ENCODE peak calls at places on chromosomes 11 and 22, in five cellular contexts. Q is psoas muscle, S is dorsolateral prefrontal cortex, I is colonic mucosa, F is cardiac muscle cell. T is an unnamed sample.

GRCh38 chr11:68014157-68014965 is 4.2 kb downstream of the ALDH3B1 start:
- DNase-seq in Q (peak), I (peak), S (no peak), F (peak), T (peak)

GRCh38 chr11:73318501-73319011 is 10.5 kb downstream of the ARHGEF17 start:
- DNase-seq in F (peak), I (no peak), Q (no peak), S (no peak), T (no peak)

GRCh38 chr11:64852804-64853520 is 8.5 kb upstream of the CDC42BPG start:
- DNase-seq in S (no peak), I (no peak), Q (no peak), F (no peak), T (no peak)

GRCh38 chr11:62398011-62398994 is 20.5 kb upstream of the SCGB1A1 start:
- DNase-seq in Q (peak), F (peak), S (no peak), I (peak), T (no peak)

GRCh38 chr11:993141-993540 is 43.4 kb downstream of the MUC6 start:
- DNase-seq in I (no peak), Q (no peak), F (no peak), S (no peak), T (no peak)

GRCh38 chr22:45583504-45583903 is 80.8 kb downstream of the FBLN1 start:
- DNase-seq in F (no peak), Q (no peak), I (no peak), S (no peak), T (no peak)

GRCh38 chr11:115363426-115363825 is 140.8 kb downstream of the CADM1 start:
- DNase-seq in F (no peak), S (no peak), Q (no peak), I (no peak), T (no peak)

GRCh38 chr11:79439893-79440450 is 858 bp downstream of the TENM4 start:
- DNase-seq in F (no peak), I (peak), S (peak), Q (peak), T (peak)

GRCh38 chr11:23772081-23772480 is 724.8 kb upstream of the LUZP2 start:
- DNase-seq in Q (no peak), F (no peak), S (no peak), I (no peak), T (no peak)

GRCh38 chr22:26718905-26719304 is 61.5 kb downstream of the MIAT start:
- DNase-seq in I (no peak), F (peak), Q (no peak), S (no peak), T (no peak)

GRCh38 chr11:46247090-46247489 is 30.4 kb upstream of the CREB3L1 start:
- DNase-seq in I (no peak), F (peak), S (no peak), Q (peak), T (no peak)

GRCh38 chr11:57249384-57250319 is 12.6 kb upstream of the APLNR start:
- DNase-seq in I (peak), Q (peak), S (peak), F (peak), T (peak)

GRCh38 chr22:46563381-46564083 is 26.1 kb upstream of the CELSR1 start:
- DNase-seq in S (peak), F (peak), I (peak), Q (peak), T (peak)

GRCh38 chr22:20571531-20572007 is 64.2 kb downstream of the MED15 start:
- DNase-seq in I (peak), F (peak), S (no peak), Q (peak), T (no peak)

GRCh38 chr22:17098379-17098819 is 13.6 kb downstream of the IL17RA start:
- DNase-seq in S (no peak), F (peak), I (no peak), Q (no peak), T (peak)

GRCh38 chr22:46537946-46538815 is 761 bp upstream of the CELSR1 start:
- DNase-seq in Q (no peak), I (no peak), S (no peak), F (peak), T (no peak)

GRCh38 chr11:120169981-120170698 is 32.2 kb upstream of the TRIM29 start:
- DNase-seq in I (peak), S (no peak), F (no peak), Q (no peak), T (no peak)

GRCh38 chr11:69683764-69684333 is 8.7 kb upstream of the LTO1 start:
- DNase-seq in Q (no peak), F (peak), S (no peak), I (no peak), T (no peak)

GRCh38 chr22:43992331-43992821 is 31.7 kb upstream of the PARVB start:
- DNase-seq in F (peak), S (no peak), I (no peak), Q (no peak), T (peak)

GRCh38 chr11:64743591-64744543 is at the start of gene RASGRP2:
- DNase-seq in I (peak), S (peak), F (peak), Q (peak), T (peak)

GRCh38 chr11:73680687-73681086 is 34.3 kb downstream of the PLEKHB1 start:
- DNase-seq in Q (no peak), F (no peak), S (no peak), I (no peak), T (no peak)

GRCh38 chr11:1305063-1305495 is 4.4 kb downstream of the TOLLIP start:
- DNase-seq in I (no peak), F (no peak), Q (no peak), S (peak), T (no peak)

GRCh38 chr11:70029831-70030811 is 48.0 kb upstream of the ANO1 start:
- DNase-seq in I (no peak), S (no peak), Q (no peak), F (no peak), T (no peak)

GRCh38 chr11:123479048-123479837 is 49.2 kb downstream of the GRAMD1B start:
- DNase-seq in F (no peak), I (no peak), Q (no peak), S (no peak), T (peak)

GRCh38 chr11:72682238-72682872 is 8.1 kb upstream of the PDE2A start:
- DNase-seq in F (no peak), Q (no peak), I (no peak), S (no peak), T (no peak)

GRCh38 chr11:102604875-102605274 is 20.3 kb downstream of the MMP20 start:
- DNase-seq in S (no peak), I (no peak), Q (no peak), F (no peak), T (no peak)

GRCh38 chr22:37906364-37907008 is 389 bp downstream of the MICALL1 start:
- DNase-seq in F (no peak), S (no peak), I (peak), Q (peak), T (no peak)

GRCh38 chr22:19822301-19823117 is 32.2 kb downstream of the GNB1L start:
- DNase-seq in F (no peak), S (peak), Q (no peak), I (no peak), T (peak)

GRCh38 chr11:58905141-58905715 is 34.1 kb upstream of the GLYATL1 start:
- DNase-seq in Q (peak), S (peak), I (peak), F (peak), T (peak)

GRCh38 chr22:22086501-22087158 is 104.0 kb upstream of the TOP3B start:
- DNase-seq in S (no peak), Q (no peak), F (no peak), I (no peak), T (no peak)

GRCh38 chr11:124071622-124071948 is 30.5 kb upstream of the OR10G7 start:
- DNase-seq in F (no peak), S (no peak), Q (no peak), I (no peak), T (no peak)

DNA sequence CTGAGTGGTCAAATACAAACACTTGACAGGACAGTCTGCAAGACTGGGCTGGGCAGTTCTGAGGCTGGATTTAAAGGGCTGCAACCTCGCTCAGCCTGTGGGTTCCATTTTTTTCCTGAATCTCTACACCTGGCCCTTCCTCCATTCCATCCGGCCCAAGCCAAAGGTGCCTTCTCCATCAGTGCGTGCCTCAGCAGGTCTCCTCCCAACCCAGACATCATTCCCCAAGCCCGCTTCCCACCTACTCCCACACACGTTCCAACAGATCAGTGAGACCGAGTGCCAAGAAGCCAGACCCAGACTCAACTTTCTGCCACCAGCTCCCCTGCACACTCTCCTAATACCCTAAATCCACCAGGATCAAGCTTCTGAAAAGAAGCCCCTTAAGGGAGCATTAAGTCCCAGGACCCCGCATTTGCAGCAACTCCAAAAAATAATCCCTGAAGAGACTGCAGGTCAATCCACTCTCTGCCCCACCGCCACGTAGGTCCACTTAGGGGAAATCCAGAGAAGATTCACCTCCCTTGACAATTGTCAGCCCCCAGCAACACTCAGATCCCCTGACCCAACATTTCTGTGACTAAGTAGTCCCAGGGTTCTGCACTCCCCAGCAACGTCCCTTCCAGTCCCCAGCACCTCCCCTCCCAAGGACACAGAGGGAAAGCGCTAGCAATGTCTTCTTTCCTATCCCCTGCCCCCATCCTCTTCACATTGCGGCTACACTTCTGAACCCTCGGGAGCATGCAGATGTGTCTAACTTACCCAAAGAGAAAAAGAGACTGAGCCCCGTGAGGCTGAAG is 639 bp downstream of the SCN2B start:
- DNase-seq in F (no peak), S (no peak), I (no peak), Q (no peak), T (no peak)
- H3K4me3 ChIP-seq in F (peak), S (peak), I (peak), Q (peak), T (peak)

DNA sequence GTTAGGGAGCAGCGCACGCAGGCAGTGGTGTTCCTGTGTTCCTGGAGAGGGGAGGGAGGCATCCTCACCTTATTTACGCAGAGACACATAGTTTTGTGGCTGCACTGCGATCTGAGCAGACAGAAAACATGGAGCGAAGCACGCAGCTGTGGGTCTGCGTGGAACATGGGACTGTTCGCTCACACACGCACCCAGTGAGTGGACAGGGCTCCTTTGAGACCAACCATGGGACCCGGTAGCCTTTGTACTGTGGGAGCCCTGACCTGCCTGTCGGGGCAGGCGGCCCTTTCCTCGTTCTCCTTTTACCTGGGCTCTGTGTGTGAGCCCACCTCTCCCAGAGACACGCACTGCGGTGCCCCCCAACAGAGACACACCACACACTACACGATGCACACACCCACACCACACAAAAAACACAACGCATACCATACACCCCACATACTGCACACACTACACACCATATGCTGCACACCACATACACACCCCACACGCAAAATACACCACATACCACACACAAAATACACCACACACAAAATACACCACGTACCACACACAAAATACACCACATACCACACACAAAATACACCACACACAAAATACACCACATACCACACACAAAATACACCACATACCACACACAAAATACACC is 1245.7 kb downstream of the BRD1 start:
- DNase-seq in I (no peak), F (no peak), S (no peak), Q (no peak), T (peak)
- H3K4me3 ChIP-seq in I (no peak), F (no peak), S (no peak), Q (no peak), T (no peak)

GRCh38 chr22:23401910-23402274 is 178.2 kb downstream of the IGLL1 start:
- DNase-seq in Q (no peak), S (no peak), F (no peak), I (peak), T (no peak)
- H3K4me3 ChIP-seq in Q (peak), S (peak), F (peak), I (peak), T (peak)

DNA sequence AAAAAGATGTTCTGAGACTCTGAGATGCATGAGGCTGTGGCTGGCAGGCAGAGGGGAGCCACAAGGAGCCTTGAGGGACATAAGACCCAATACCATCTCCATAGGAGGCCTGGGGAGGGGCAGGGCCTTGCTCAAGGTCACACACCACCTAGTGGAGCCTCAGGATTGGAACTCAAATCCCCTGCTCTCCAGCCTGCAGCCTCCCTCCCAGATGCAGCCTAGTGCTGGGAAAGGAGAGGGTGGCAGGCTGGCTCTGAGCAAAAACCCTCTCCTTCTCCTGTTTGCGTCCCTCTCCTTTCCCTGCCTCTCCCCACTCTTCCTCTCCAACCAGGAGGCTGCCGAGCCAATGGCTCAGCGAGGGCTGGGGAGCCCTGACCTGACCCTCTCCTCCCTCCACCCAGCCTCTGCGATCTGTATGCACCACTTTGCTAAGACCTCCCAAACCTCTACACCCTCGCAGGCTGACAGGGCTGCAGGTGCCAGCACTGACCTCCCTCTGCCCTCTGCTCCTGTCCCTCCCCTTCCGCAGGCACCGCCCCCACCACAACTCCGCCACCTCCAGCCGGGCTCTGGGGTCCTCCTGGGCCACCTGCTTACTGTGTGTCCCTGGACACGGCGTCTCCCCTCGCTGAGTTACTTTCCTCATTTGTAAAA is 14.7 kb downstream of the IGLL1 start:
- DNase-seq in I (peak), S (no peak), F (peak), Q (no peak), T (no peak)
- H3K4me3 ChIP-seq in I (peak), S (no peak), F (peak), Q (peak), T (peak)

DNA sequence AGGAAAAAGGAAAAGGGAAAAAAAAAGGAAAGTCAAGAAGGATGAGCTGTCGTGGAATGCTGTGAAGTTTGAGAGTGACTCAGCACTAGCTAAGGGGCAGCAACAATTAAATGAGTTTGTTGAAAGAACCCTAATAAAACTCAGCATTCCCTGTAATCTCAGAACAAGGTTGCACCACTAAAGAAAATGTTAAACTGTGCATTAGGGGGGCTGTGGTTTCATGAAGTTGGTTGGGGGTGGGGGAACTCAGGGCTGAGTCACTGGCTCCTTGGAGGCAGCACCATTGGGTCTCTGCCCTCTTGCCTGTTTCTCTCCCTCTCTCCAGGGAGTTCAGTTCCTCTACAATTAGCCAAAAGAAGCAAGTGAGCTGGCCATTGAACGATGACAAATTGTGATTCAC is 64.4 kb upstream of the BLID start:
- DNase-seq in S (no peak), I (no peak), F (peak), Q (peak), T (no peak)
- H3K4me3 ChIP-seq in S (no peak), I (no peak), F (no peak), Q (no peak), T (no peak)